ENCODE peak calls at places on chromosomes 16 and 17, in seven cellular contexts. U is mucosa of descending colon, W is brain microvascular endothelial cell, A is body of pancreas, P is cardiac muscle cell, J is tibial artery, X is stomach. E is an unnamed sample.
A peak's percentile ranks its signal among the peaks of the same experiment; 100 is the strongest.

GRCh38 chr17:76581515-76581914 is 4.1 kb downstream of the ST6GALNAC2 start:
- DNase-seq in P (no peak), W (no peak), U (no peak), X (no peak), J (no peak), A (no peak), E (no peak)

GRCh38 chr17:80655588-80655987 is 111.0 kb downstream of the RPTOR start:
- DNase-seq in U (no peak), A (no peak), W (no peak), P (no peak), X (no peak), J (no peak), E (no peak)

GRCh38 chr17:28371245-28372202 is at the start of gene SARM1:
- DNase-seq in W (peak; percentile 62), P (peak; percentile 97), A (peak; percentile 69), X (peak; percentile 65), J (peak; percentile 91), U (peak; percentile 81), E (peak; percentile 92)

GRCh38 chr16:53599548-53599947 is 96.5 kb upstream of the AKTIP start:
- DNase-seq in X (no peak), W (no peak), J (no peak), A (no peak), P (no peak), U (no peak), E (no peak)

GRCh38 chr17:58085039-58085715 is 2.0 kb downstream of the DYNLL2 start:
- DNase-seq in J (no peak), W (no peak), X (no peak), U (no peak), A (peak; percentile 19), P (no peak), E (no peak)

GRCh38 chr16:83653785-83654184 is 154.0 kb upstream of the HSBP1 start:
- DNase-seq in U (no peak), P (peak; percentile 59), W (peak; percentile 65), A (no peak), X (no peak), J (no peak), E (peak; percentile 28)

GRCh38 chr17:65000798-65001197 is 55.7 kb downstream of the GNA13 start:
- DNase-seq in W (no peak), U (no peak), A (no peak), X (no peak), J (no peak), P (no peak), E (no peak)

GRCh38 chr17:65742433-65743312 is 181.2 kb upstream of the AXIN2 start:
- DNase-seq in X (no peak), W (peak; percentile 81), U (no peak), P (peak; percentile 62), J (no peak), A (no peak), E (peak; percentile 93)

GRCh38 chr16:396605-397004 is 394 bp upstream of the NME4 start:
- DNase-seq in J (peak; percentile 84), A (peak; percentile 41), W (peak; percentile 33), P (peak; percentile 66), U (peak; percentile 58), X (no peak), E (peak; percentile 31)

GRCh38 chr16:84761448-84762368 is 58.1 kb upstream of the CRISPLD2 start:
- DNase-seq in J (no peak), P (no peak), A (no peak), U (no peak), X (no peak), W (no peak), E (no peak)

GRCh38 chr17:40562841-40563370 is 2.4 kb downstream of the CCR7 start:
- DNase-seq in U (no peak), J (no peak), W (no peak), A (no peak), P (no peak), X (no peak), E (no peak)

GRCh38 chr17:40563371-40564052 is 1.8 kb downstream of the CCR7 start:
- DNase-seq in P (no peak), J (peak; percentile 53), A (no peak), U (no peak), W (no peak), X (peak; percentile 20), E (no peak)

GRCh38 chr17:40564195-40564882 is 933 bp downstream of the CCR7 start:
- DNase-seq in U (no peak), P (no peak), A (no peak), X (peak; percentile 22), J (peak; percentile 51), W (no peak), E (no peak)

GRCh38 chr17:40566027-40566426 is 755 bp upstream of the CCR7 start:
- DNase-seq in P (no peak), X (no peak), J (no peak), U (no peak), W (no peak), A (no peak), E (no peak)

GRCh38 chr17:40564883-40565744 is at the start of gene CCR7:
- DNase-seq in P (no peak), X (peak; percentile 15), U (no peak), W (no peak), A (no peak), J (peak; percentile 40), E (no peak)
- H3K4me3 ChIP-seq in P (no peak within 1 kb of the TSS), X (no peak within 1 kb of the TSS), U (no peak within 1 kb of the TSS), W (no peak within 1 kb of the TSS), A (no peak within 1 kb of the TSS), J (no peak within 1 kb of the TSS), E (no peak within 1 kb of the TSS)

GRCh38 chr16:79261461-79261860 is 339.1 kb downstream of the MAF start:
- DNase-seq in W (no peak), X (peak; percentile 53), P (no peak), A (peak; percentile 36), J (no peak), U (peak; percentile 73), E (no peak)
- TF ChIP-seq CTCF in W (peak; percentile 36), X (no peak), P (no peak), A (peak; percentile 10), J (no peak), U (peak; percentile 63), E (peak; percentile 8)

GRCh38 chr16:76614255-76614654 is 337.1 kb downstream of the CNTNAP4 start:
- DNase-seq in U (no peak), X (no peak), P (no peak), A (peak; percentile 46), J (no peak), W (no peak), E (no peak)

GRCh38 chr16:76607317-76607716 is 330.1 kb downstream of the CNTNAP4 start:
- DNase-seq in U (no peak), X (no peak), P (no peak), W (no peak), A (no peak), J (no peak), E (no peak)

DNA sequence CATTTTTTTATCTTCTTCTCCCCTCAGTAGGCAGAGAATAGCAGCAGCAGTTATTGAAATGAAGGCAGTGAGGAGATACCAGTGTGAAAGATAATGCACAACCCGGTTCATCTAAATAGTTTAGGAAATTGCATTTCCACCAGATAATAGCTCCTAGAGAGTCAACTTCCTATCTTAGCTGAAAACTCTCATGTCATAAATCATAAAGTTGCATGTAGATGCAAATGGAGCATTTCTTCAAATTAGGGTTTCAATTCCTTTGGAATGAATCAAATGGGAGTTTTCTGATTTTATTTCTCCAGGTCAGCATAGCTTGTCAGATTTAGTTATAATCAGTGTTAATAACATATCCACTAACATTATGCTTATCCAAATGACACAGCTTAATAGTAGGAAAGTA is 335.3 kb downstream of the CNTNAP4 start:
- DNase-seq in U (no peak), J (no peak), X (no peak), A (no peak), P (no peak), W (no peak), E (no peak)
- H3K4me3 ChIP-seq in U (no peak overlapping the region), J (no peak overlapping the region), X (no peak overlapping the region), A (no peak overlapping the region), P (no peak overlapping the region), W (no peak overlapping the region), E (no peak overlapping the region)

DNA sequence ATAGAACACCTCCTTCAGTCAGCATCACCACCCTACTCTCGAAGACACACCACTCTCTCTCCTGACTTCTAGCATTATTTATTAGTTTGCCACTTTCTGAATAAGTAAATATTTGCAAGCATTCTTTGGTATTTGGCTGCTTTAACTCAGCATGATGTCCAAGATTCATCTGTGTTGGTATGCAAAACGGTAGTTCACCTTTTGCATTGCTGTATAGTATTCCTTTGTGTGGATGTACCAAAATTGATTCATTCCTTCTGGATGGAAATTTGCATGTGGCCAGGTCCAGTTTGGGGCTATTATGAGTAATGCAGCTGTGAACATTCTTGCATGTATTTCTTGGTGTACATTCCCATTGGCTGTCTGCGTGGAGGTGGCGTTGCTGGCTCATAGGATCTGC is 32.9 kb downstream of the KNOP1 start:
- DNase-seq in W (no peak), X (no peak), A (no peak), P (no peak), U (no peak), J (no peak), E (no peak)
- TF ChIP-seq CTCF in W (no peak), X (no peak), A (no peak), P (no peak), U (no peak), J (no peak), E (no peak)

GRCh38 chr17:78250891-78251772 is 19.7 kb downstream of the TMEM235 start:
- DNase-seq in U (peak; percentile 90), P (peak; percentile 91), J (peak; percentile 84), X (peak; percentile 87), A (peak; percentile 87), W (peak; percentile 60), E (peak; percentile 83)
- H3K4me3 ChIP-seq in U (no peak overlapping the region), P (no peak overlapping the region), J (no peak overlapping the region), X (no peak overlapping the region), A (no peak overlapping the region), W (no peak overlapping the region), E (no peak overlapping the region)

E was measured in astrocyte of the spinal cord.